ENCODE peak calls at places on chromosomes 1 and 21, in nine cellular contexts. D is heart right ventricle; I is cardiac muscle cell; T is CD4-positive, alpha-beta memory T cell; K is GM23248; E is CD8-positive, alpha-beta memory T cell; L is MG63; H is tibial artery; R is heart left ventricle. B is an unnamed sample. For H3K9me3, the result is how much of the 10 kb centered on the place peaks cover.

GRCh38 chr1:202656057-202656456 is 54.2 kb downstream of the SYT2 start:
- DNase-seq in T (no peak), L (no peak), K (no peak), I (peak), H (no peak), R (peak), D (no peak), E (no peak), B (no peak)

GRCh38 chr21:35333831-35334593 is 284.9 kb upstream of the RUNX1 start:
- DNase-seq in D (no peak), E (no peak), K (peak), R (peak), L (no peak), I (no peak), H (peak), T (no peak), B (peak)

GRCh38 chr1:11764519-11764918 is 2.5 kb downstream of the C1orf167 start:
- DNase-seq in R (no peak), D (no peak), K (no peak), E (no peak), I (no peak), T (no peak), L (no peak), H (no peak), B (peak)

GRCh38 chr1:165402517-165403111 is 42.3 kb downstream of the RXRG start:
- DNase-seq in R (no peak), K (no peak), T (no peak), H (no peak), D (no peak), I (no peak), L (no peak), E (no peak), B (no peak)

GRCh38 chr1:230005040-230005439 is 62.0 kb upstream of the GALNT2 start:
- DNase-seq in D (no peak), L (no peak), E (no peak), R (no peak), K (no peak), T (no peak), I (no peak), H (no peak), B (no peak)

GRCh38 chr1:154358519-154358918 is 33.2 kb downstream of the ATP8B2 start:
- DNase-seq in D (no peak), E (no peak), L (no peak), R (no peak), K (no peak), H (no peak), T (no peak), I (no peak), B (no peak)

GRCh38 chr1:58893257-58893869 is 109.5 kb upstream of the JUN start:
- DNase-seq in D (peak), E (no peak), T (no peak), I (no peak), K (no peak), H (peak), R (peak), L (no peak), B (peak)

GRCh38 chr21:38346286-38346685 is 89.5 kb downstream of the KCNJ15 start:
- DNase-seq in D (no peak), H (no peak), I (no peak), R (no peak), T (no peak), K (no peak), E (no peak), L (no peak), B (no peak)

GRCh38 chr1:111402083-111402482 is 25.5 kb downstream of the OVGP1 start:
- DNase-seq in R (no peak), D (no peak), H (no peak), L (no peak), K (no peak), I (no peak), E (no peak), T (no peak), B (no peak)

GRCh38 chr1:9609998-9610397 is 21.3 kb downstream of the TMEM201 start:
- DNase-seq in L (no peak), I (no peak), E (no peak), T (no peak), R (peak), K (no peak), H (no peak), D (peak), B (peak)

GRCh38 chr1:116910379-116911165 is 856 bp downstream of the PTGFRN start:
- DNase-seq in E (peak), R (peak), I (peak), K (peak), D (peak), T (peak), L (peak), H (peak), B (peak)

GRCh38 chr21:37532868-37533780 is 166.6 kb downstream of the DYRK1A start:
- DNase-seq in E (no peak), H (no peak), K (peak), L (peak), R (peak), I (no peak), T (no peak), D (no peak), B (peak)

GRCh38 chr1:6819641-6820040 is 34.4 kb downstream of the CAMTA1 start:
- DNase-seq in D (no peak), T (no peak), I (no peak), K (peak), L (no peak), H (no peak), R (no peak), E (no peak), B (no peak)

GRCh38 chr1:211095381-211095780 is 38.6 kb downstream of the KCNH1 start:
- DNase-seq in K (no peak), I (no peak), D (no peak), L (no peak), E (no peak), R (no peak), H (no peak), T (no peak), B (no peak)

DNA sequence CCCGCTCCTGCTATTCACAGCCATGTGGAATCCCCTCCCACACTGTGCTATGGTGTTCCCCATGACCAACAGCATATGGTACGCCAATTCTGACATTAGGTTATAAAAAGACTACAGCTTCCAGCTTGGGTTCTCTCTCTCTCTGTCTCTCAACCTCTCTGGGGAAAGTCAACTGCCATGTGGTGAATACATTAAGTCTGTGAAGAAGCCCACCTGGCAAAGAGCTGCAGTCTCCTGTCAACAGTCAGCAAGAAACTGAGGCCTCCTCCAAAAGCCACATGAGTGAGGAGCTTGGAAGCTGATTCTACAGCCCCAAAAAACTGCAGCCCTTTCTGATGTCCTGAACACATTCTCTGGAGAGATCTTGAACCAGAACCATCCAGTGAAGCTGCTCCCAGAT is 25.0 kb upstream of the LRRC38 start:
- DNase-seq in I (no peak), R (no peak), K (no peak), T (no peak), H (no peak), D (no peak), E (no peak), L (no peak), B (no peak)
- H3K4me3 ChIP-seq in I (no peak), R (no peak), K (no peak), T (no peak), H (no peak), D (no peak), E (no peak), L (no peak), B (no peak)

DNA sequence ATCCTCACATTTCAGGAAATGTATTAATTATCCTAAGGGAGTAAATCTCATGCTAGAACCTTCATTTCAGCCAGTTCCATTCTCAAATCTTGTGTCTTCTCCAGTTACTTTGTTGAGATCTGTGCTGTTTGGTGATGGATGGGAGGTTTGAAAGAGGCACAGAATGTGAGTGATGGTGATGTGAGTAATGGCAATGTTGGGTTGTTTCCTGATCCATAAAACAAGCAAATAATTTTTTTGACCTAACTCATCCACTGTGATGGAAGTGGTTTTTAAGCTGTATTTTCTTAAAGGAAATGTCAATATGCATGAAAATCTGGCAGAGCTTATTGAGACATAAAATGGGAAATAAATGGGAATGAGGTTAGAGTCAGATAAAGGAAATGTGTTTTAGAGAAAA is 214.7 kb downstream of the CHRM3 start:
- DNase-seq in E (no peak), R (no peak), L (no peak), D (no peak), K (no peak), T (no peak), I (no peak), H (no peak), B (no peak)
- H3K9me3 ChIP-seq in E (under half), R (under half), L (under half), D (under half), K (under half), T (under half), I (under half), H (under half), B (under half)

DNA sequence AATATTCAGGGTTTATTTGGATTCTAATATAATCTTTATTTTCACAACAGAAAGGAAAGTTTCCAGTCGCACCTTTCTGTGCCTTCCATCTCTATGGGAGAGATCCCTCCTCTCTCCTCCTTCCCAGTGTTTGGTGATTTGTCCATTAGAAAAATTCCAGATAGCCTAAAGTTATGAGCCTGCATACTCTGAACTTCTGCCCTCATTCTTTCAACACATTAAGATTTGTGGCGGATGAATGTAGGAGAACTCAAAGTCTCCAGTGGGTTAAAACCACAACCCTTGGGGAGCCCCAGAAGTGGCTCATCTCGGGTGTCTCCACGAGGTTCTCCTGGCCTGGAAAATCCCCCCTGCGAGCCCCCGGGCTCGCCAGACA is 3.6 kb downstream of the NHLH2 start:
- DNase-seq in D (no peak), H (no peak), R (no peak), T (no peak), E (no peak), I (no peak), L (no peak), K (no peak), B (no peak)
- H3K4me3 ChIP-seq in D (no peak), H (no peak), R (no peak), T (no peak), E (no peak), I (no peak), L (no peak), K (no peak), B (no peak)

GRCh38 chr1:4021895-4022268 is 121.8 kb upstream of the C1orf174 start:
- DNase-seq in D (no peak), L (no peak), I (no peak), H (no peak), E (no peak), R (no peak), K (no peak), T (no peak), B (no peak)
- H3K9me3 ChIP-seq in D (under half), L (under half), I (under half), H (under half), E (under half), R (under half), K (under half), T (under half), B (under half)

DNA sequence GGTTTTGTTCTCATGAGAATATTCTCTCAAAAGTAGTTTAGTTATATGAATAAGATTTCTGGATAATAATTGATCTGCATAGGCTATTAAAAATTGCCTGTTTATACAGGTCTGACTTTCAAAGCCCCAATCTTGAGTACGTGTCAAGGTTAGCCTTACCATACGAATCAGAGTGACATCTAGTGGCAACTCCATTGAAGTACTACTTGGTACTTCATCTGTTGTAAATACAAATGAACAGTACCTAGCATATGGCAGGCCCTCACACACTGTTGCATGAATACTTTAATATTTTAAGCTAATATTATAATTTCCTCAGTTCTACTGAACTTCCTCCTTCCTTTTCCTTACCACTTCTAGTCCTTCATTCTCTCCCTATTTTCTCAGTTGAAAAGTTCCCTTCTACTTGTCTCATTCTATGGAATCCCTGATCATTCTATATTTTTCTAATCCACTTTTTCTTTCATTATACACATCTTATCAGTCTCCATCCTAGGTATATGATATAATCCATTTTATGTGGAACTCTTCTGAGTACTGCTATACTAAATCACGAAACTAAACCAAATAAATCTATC is 101.2 kb downstream of the AKT3 start:
- DNase-seq in H (no peak), L (no peak), E (peak), T (peak), I (peak), K (peak), R (no peak), D (peak), B (no peak)
- H3K4me3 ChIP-seq in H (no peak), L (no peak), E (no peak), T (no peak), I (no peak), K (no peak), R (no peak), D (no peak), B (no peak)

GRCh38 chr1:182357177-182357576 is 34.4 kb downstream of the GLUL start:
- DNase-seq in D (no peak), K (no peak), I (no peak), L (no peak), T (no peak), H (no peak), R (no peak), E (no peak), B (no peak)

GRCh38 chr1:182355718-182356098 is 35.9 kb downstream of the GLUL start:
- DNase-seq in E (no peak), I (no peak), D (no peak), T (no peak), K (no peak), R (no peak), H (no peak), L (no peak), B (no peak)

GRCh38 chr1:182357913-182358312 is 33.7 kb downstream of the GLUL start:
- DNase-seq in E (no peak), R (no peak), T (no peak), I (no peak), K (no peak), D (no peak), H (no peak), L (no peak), B (no peak)

DNA sequence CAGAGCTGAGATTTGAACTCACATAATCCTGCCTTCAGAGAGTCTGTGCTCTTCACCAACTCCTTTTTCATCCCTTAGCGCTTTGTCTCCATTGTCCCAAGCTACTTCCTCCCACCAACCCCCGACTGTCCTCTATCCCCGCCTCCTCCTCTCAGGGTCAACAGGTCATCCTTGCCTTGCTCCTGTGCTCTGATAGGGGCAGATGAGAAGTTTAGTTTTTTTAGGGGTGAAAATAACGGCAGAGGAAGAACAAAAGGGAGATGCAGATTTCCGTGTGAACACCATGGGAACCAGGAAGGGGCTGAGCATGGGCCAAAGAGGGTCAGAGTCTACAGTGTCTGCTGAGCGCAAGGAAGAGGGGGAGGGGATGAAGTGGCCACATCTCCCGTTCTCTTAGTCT is 31.9 kb downstream of the GLUL start:
- DNase-seq in E (no peak), I (no peak), K (no peak), H (no peak), R (no peak), T (no peak), L (no peak), D (no peak), B (no peak)
- H3K9me3 ChIP-seq in E (under half), I (under half), K (under half), H (under half), R (under half), T (under half), L (under half), D (under half), B (under half)

GRCh38 chr1:18109756-18110597 is 2.4 kb downstream of the IGSF21 start:
- DNase-seq in E (no peak), T (no peak), R (peak), H (peak), I (peak), L (peak), K (peak), D (no peak), B (peak)
- H3K4me3 ChIP-seq in E (no peak), T (no peak), R (peak), H (peak), I (peak), L (no peak), K (no peak), D (peak), B (peak)

DNA sequence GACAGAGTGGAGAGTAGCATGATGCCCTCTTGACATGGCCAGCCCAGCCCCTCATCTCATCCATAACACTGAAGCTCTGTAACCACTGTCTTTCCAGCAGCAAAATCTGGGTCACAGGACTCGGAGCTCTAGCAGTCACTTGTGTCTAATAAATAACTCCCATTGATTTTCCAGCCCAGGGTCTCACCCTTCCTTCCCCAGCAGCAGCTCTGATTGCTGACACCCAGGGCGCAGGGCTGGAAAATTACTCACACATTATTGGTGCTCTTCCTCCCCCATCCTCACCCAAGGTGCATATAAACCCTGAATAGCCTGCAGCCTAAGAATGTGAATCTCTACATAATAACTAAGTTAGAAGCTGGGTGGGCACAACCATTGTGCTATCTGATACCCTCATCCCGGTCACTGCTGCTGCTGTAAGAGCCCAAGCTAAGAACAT is 21.1 kb upstream of the OR10J5 start:
- DNase-seq in D (no peak), H (no peak), L (no peak), K (no peak), E (no peak), T (no peak), R (no peak), I (no peak), B (no peak)
- H3K9me3 ChIP-seq in D (under half), H (under half), L (under half), K (under half), E (under half), T (under half), R (under half), I (under half), B (under half)

DNA sequence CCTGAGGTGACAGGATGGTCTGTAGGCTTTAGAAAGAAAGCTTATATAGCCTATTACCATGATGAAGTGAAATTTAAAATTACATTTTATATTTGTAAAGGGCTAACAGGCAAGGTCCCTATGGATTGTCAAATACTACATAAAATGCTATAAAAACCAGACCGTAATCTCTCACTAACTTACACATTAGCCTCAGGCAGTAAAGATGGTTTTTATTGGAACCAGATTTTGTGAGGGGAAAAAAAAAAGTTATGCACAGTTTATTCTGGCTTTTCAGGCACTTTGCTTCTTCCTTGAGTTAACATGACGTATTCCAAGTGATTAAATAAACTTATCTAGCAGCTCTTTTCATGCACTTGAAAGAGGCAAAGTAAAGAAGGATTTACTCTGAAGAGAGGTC is 711.6 kb upstream of the PTBP2 start:
- DNase-seq in T (no peak), H (no peak), D (no peak), L (no peak), K (no peak), E (no peak), R (no peak), I (no peak), B (no peak)
- H3K4me3 ChIP-seq in T (no peak), H (no peak), D (no peak), L (no peak), K (no peak), E (no peak), R (no peak), I (no peak), B (no peak)

GRCh38 chr1:248521856-248522255 is 14.0 kb downstream of the OR2G6 start:
- DNase-seq in E (no peak), R (no peak), H (no peak), T (no peak), K (no peak), I (no peak), D (no peak), L (no peak), B (no peak)
- H3K9me3 ChIP-seq in E (under half), R (under half), H (under half), T (under half), K (under half), I (under half), D (under half), L (under half), B (under half)